ENCODE peak calls at places on chromosome 5, in four cellular contexts. P is SJCRH30; Z is adrenal gland; I is CD8-positive, alpha-beta T cell. H is an unnamed sample.

GRCh38 chr5:58481066-58481676 is 10.1 kb upstream of the GAPT start:
- DNase-seq in P (no peak), Z (no peak), I (no peak), H (no peak)

GRCh38 chr5:31640024-31640423 is 1.1 kb downstream of the PDZD2 start:
- DNase-seq in P (no peak), Z (no peak), I (no peak), H (no peak)

GRCh38 chr5:89690331-89690730 is 719.2 kb downstream of the CETN3 start:
- DNase-seq in P (no peak), Z (no peak), I (no peak), H (no peak)

GRCh38 chr5:169945831-169946261 is 34.4 kb downstream of the INSYN2B start:
- DNase-seq in P (no peak), Z (peak; percentile 24), I (no peak), H (peak; percentile 58)

GRCh38 chr5:95861858-95862561 is 39.5 kb upstream of the GLRX start:
- DNase-seq in P (no peak), Z (no peak), I (no peak), H (no peak)

GRCh38 chr5:133200256-133200655 is 148.4 kb downstream of the HSPA4 start:
- DNase-seq in P (no peak), Z (no peak), I (no peak), H (no peak)

GRCh38 chr5:132099073-132099748 is 25.6 kb downstream of the CSF2 start:
- DNase-seq in P (no peak), Z (no peak), I (no peak), H (no peak)

GRCh38 chr5:143573568-143574170 is 170.2 kb upstream of the NR3C1 start:
- DNase-seq in P (no peak), Z (peak; percentile 22), I (no peak), H (no peak)

GRCh38 chr5:172380992-172381643 is 73.2 kb downstream of the SH3PXD2B start:
- DNase-seq in P (peak; percentile 34), Z (peak; percentile 90), I (no peak), H (peak; percentile 89)

GRCh38 chr5:79636981-79637733 is 24.9 kb downstream of the TENT2 start:
- DNase-seq in P (no peak), Z (peak; percentile 34), I (no peak), H (no peak)

GRCh38 chr5:103346162-103346748 is 87.7 kb downstream of the MACIR start:
- DNase-seq in P (no peak), Z (no peak), I (no peak), H (no peak)

GRCh38 chr5:134140530-134141201 is 26.2 kb downstream of the TCF7 start:
- DNase-seq in P (peak; percentile 73), Z (peak; percentile 91), I (peak; percentile 3), H (peak; percentile 48)

GRCh38 chr5:135240283-135240633 is 158.8 kb downstream of the MACROH2A1 start:
- DNase-seq in P (no peak), Z (no peak), I (no peak), H (no peak)

GRCh38 chr5:53038196-53038847 is 49.2 kb downstream of the ITGA2 start:
- DNase-seq in P (peak; percentile 11), Z (no peak), I (no peak), H (no peak)

GRCh38 chr5:7686794-7687193 is 164.1 kb downstream of the CFAP90 start:
- DNase-seq in P (no peak), Z (no peak), I (no peak), H (no peak)

GRCh38 chr5:57986746-57987145 is 473.1 kb downstream of the PLK2 start:
- DNase-seq in P (no peak), Z (no peak), I (no peak), H (peak; percentile 19)

GRCh38 chr5:140145818-140146522 is 20.2 kb downstream of the IGIP start:
- DNase-seq in P (no peak), Z (peak; percentile 86), I (peak; percentile 28), H (peak; percentile 63)

GRCh38 chr5:68395844-68396523 is 180.4 kb downstream of the PIK3R1 start:
- DNase-seq in P (no peak), Z (no peak), I (no peak), H (no peak)

GRCh38 chr5:151153766-151154272 is 3.8 kb downstream of the ANXA6 start:
- DNase-seq in P (no peak), Z (no peak), I (no peak), H (no peak)

GRCh38 chr5:100826133-100826532 is 76.9 kb downstream of the ST8SIA4 start:
- DNase-seq in P (no peak), Z (no peak), I (no peak), H (no peak)

GRCh38 chr5:16574789-16575785 is 41.7 kb downstream of the RETREG1 start:
- DNase-seq in P (no peak), Z (peak; percentile 67), I (no peak), H (peak; percentile 57)

GRCh38 chr5:115179068-115179958 is 9.6 kb upstream of the TRIM36 start:
- DNase-seq in P (no peak), Z (peak; percentile 20), I (no peak), H (no peak)

GRCh38 chr5:81779125-81779934 is 28.4 kb upstream of the SSBP2 start:
- DNase-seq in P (no peak), Z (peak; percentile 79), I (peak; percentile 35), H (peak; percentile 87)

GRCh38 chr5:167602077-167602476 is 689.4 kb upstream of the WWC1 start:
- DNase-seq in P (no peak), Z (no peak), I (no peak), H (no peak)

GRCh38 chr5:132220476-132220875 is 7.2 kb downstream of the P4HA2 start:
- DNase-seq in P (no peak), Z (no peak), I (no peak), H (peak; percentile 40)

GRCh38 chr5:107519900-107520354 is 150.8 kb downstream of the EFNA5 start:
- DNase-seq in P (no peak), Z (no peak), I (no peak), H (no peak)

GRCh38 chr5:90570034-90570433 is 11.4 kb downstream of the ADGRV1 start:
- DNase-seq in P (no peak), Z (no peak), I (no peak), H (no peak)

GRCh38 chr5:35939639-35940038 is 1.2 kb upstream of the CAPSL start:
- DNase-seq in P (no peak), Z (no peak), I (no peak), H (no peak)

GRCh38 chr5:134873494-134873893 is 677 bp upstream of the TXNDC15 start:
- DNase-seq in P (no peak), Z (no peak), I (no peak), H (no peak)

GRCh38 chr5:157280927-157281326 is 15.0 kb downstream of the CYFIP2 start:
- DNase-seq in P (no peak), Z (no peak), I (no peak), H (no peak)

GRCh38 chr5:56152437-56152836 is 80.7 kb downstream of the ANKRD55 start:
- DNase-seq in P (no peak), Z (no peak), I (no peak), H (no peak)

GRCh38 chr5:129904667-129905466 is 602 bp downstream of the CHSY3 start:
- DNase-seq in P (no peak), Z (peak; percentile 8), I (no peak), H (peak; percentile 73)

GRCh38 chr5:68415177-68416085 is 199.9 kb downstream of the PIK3R1 start:
- DNase-seq in P (no peak), Z (peak; percentile 34), I (no peak), H (no peak)

GRCh38 chr5:139064613-139065012 is 133.6 kb downstream of the SIL1 start:
- DNase-seq in P (no peak), Z (no peak), I (no peak), H (no peak)

GRCh38 chr5:97489010-97489840 is 306.2 kb upstream of the RIOK2 start:
- DNase-seq in P (no peak), Z (no peak), I (no peak), H (no peak)

GRCh38 chr5:97488126-97488668 is 305.1 kb upstream of the RIOK2 start:
- DNase-seq in P (no peak), Z (no peak), I (no peak), H (no peak)
- H3K4me1 ChIP-seq in P (peaks cover 16% of the 10 kb centered on the region), Z (no peaks in the 10 kb centered on the region), I (no peaks in the 10 kb centered on the region), H (no peaks in the 10 kb centered on the region)

GRCh38 chr5:127111112-127111511 is 37.8 kb upstream of the C5orf63 start:
- DNase-seq in P (no peak), Z (no peak), I (no peak), H (no peak)

GRCh38 chr5:127112347-127112864 is 39.1 kb upstream of the C5orf63 start:
- DNase-seq in P (no peak), Z (no peak), I (no peak), H (no peak)
- H3K27me3 ChIP-seq in P (no peaks in the 10 kb centered on the region), Z (no peaks in the 10 kb centered on the region), I (no peaks in the 10 kb centered on the region), H (no peaks in the 10 kb centered on the region)

DNA sequence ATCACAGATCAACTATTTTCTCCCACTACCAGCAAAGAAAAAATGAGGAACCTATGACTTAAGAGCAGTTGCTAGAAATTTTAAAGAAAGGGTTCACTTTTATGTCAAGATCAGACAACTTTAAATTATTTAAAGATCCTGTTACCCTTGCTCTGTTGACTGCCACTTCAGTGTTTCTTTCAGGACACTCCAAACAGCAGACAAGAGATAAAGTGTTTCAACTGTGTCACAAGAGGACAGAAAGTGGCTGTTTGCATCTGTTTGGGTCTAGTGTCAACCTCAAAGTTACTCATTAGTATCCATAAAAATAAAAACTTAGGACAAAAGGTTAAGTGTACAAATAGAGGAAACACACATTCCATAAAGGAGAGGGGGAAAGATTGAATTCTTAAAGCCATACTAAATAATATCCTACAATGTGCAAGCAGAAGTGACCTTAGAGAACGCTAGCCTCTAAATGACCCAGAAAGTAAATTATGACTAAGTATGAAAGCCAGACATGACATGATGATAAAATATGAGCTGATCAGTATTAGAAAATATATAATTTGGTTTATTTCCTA is 24.9 kb downstream of the HMGCS1 start:
- DNase-seq in P (no peak), Z (no peak), I (no peak), H (no peak)
- H3K36me3 ChIP-seq in P (peaks cover 53% of the 10 kb centered on the region), Z (peaks cover 24% of the 10 kb centered on the region), I (peaks cover 13% of the 10 kb centered on the region), H (peaks cover 40% of the 10 kb centered on the region)

GRCh38 chr5:159903134-159903533 is 13.1 kb upstream of the ADRA1B start:
- DNase-seq in P (no peak), Z (no peak), I (no peak), H (no peak)
- H3K4me1 ChIP-seq in P (peaks cover 18% of the 10 kb centered on the region), Z (no peaks in the 10 kb centered on the region), I (no peaks in the 10 kb centered on the region), H (peaks cover 32% of the 10 kb centered on the region)

DNA sequence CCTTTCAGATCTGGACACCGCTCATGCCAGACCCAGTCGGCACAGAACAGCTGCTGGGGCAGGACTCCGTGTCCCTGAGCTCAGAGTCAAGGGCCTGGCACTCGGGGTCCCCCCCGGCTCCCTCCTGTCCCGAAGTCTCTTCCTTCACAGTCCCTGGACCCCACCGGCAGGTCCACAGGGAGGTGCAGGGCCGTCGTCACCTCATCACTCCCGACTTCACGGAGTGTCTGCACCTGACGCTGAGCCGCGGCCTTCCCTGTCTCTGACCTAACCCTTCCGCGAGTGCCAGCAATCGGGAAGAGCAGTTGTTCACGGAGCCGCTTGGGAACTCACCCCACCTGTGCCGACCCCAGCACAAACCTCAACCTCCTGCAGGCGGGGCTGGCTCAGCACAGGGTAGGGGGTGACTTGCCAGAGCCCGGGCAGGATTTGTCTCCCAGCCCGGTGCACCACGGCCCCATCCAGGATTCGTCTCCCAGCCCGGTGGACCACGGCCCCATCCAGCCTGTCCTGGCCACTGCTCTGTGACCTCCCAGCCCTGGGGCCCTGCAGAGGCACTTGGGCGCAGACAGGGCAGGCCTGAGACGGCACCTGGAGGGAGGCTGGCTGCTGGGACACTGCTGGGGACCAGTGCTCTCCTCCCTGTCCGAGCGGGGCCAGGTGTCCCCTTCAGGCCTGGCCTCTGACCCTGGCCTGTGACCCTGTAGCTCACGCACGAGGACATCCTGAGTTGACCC is 9.9 kb upstream of the SLC9A3 start:
- DNase-seq in P (no peak), Z (no peak), I (no peak), H (no peak)
- H3K27me3 ChIP-seq in P (peaks cover 12% of the 10 kb centered on the region), Z (peaks cover 57% of the 10 kb centered on the region), I (peaks cover 4% of the 10 kb centered on the region), H (no peaks in the 10 kb centered on the region)

H was measured in tibial artery.